ENCODE peak calls at places on chromosomes 6 and 20, in nine cellular contexts. R, I, W, B, Z, D, J, C and Y are unnamed samples.

GRCh38 chr6:170026272-170027110 is 264.4 kb downstream of the DLL1 start:
- ATAC-seq in R (no peak), I (peak; percentile 82), W (no peak), B (no peak), Z (peak; percentile 86), D (peak; percentile 93), J (no peak), C (peak; percentile 65), Y (no peak)

GRCh38 chr20:4443016-4443415 is 278.7 kb upstream of the PRND start:
- ATAC-seq in R (no peak), I (no peak), W (no peak), B (no peak), Z (no peak), D (no peak), J (no peak), C (no peak), Y (no peak)

GRCh38 chr6:166658115-166658791 is 31.2 kb upstream of the RPS6KA2 start:
- ATAC-seq in R (no peak), I (no peak), W (no peak), B (peak; percentile 12), Z (no peak), D (no peak), J (no peak), C (no peak), Y (no peak)

GRCh38 chr6:112149719-112150263 is 62.4 kb downstream of the FAM229B start:
- ATAC-seq in R (peak; percentile 83), I (peak; percentile 77), W (peak; percentile 72), B (no peak), Z (no peak), D (peak; percentile 52), J (no peak), C (no peak), Y (peak; percentile 74)

GRCh38 chr6:161236091-161236633 is 37.7 kb downstream of the AGPAT4 start:
- ATAC-seq in R (no peak), I (no peak), W (no peak), B (no peak), Z (no peak), D (no peak), J (no peak), C (no peak), Y (no peak)

GRCh38 chr6:38244873-38245272 is 394.9 kb downstream of the BTBD9 start:
- ATAC-seq in R (no peak), I (no peak), W (peak; percentile 58), B (no peak), Z (no peak), D (no peak), J (no peak), C (no peak), Y (no peak)

GRCh38 chr6:1479095-1479494 is 89.7 kb downstream of the FOXF2 start:
- ATAC-seq in R (no peak), I (no peak), W (peak; percentile 49), B (no peak), Z (no peak), D (no peak), J (no peak), C (no peak), Y (peak; percentile 65)

GRCh38 chr6:111997863-111998191 is 56.1 kb upstream of the CCN6 start:
- ATAC-seq in R (no peak), I (no peak), W (peak; percentile 63), B (no peak), Z (no peak), D (peak; percentile 38), J (no peak), C (no peak), Y (peak; percentile 81)

GRCh38 chr6:129416337-129416990 is 293.5 kb downstream of the ARHGAP18 start:
- ATAC-seq in R (no peak), I (peak; percentile 65), W (peak; percentile 80), B (peak; percentile 53), Z (no peak), D (no peak), J (peak; percentile 32), C (peak; percentile 49), Y (peak; percentile 36)

GRCh38 chr20:22455259-22455658 is 129.1 kb downstream of the FOXA2 start:
- ATAC-seq in R (no peak), I (no peak), W (no peak), B (no peak), Z (no peak), D (no peak), J (no peak), C (no peak), Y (no peak)

GRCh38 chr20:17610566-17611289 is 40.9 kb downstream of the DSTN start:
- ATAC-seq in R (peak; percentile 9), I (no peak), W (peak; percentile 4), B (peak; percentile 2), Z (no peak), D (peak; percentile 9), J (no peak), C (peak; percentile 1), Y (peak; percentile 5)

GRCh38 chr20:17611290-17611539 is 41.3 kb downstream of the DSTN start:
- ATAC-seq in R (peak; percentile 24), I (peak; percentile 54), W (peak; percentile 9), B (peak; percentile 76), Z (peak; percentile 81), D (peak; percentile 61), J (peak; percentile 82), C (peak; percentile 60), Y (peak; percentile 11)

GRCh38 chr20:17612287-17612974 is 42.6 kb downstream of the DSTN start:
- ATAC-seq in R (peak; percentile 6), I (peak; percentile 67), W (peak; percentile 20), B (peak; percentile 10), Z (peak; percentile 7), D (peak; percentile 9), J (no peak), C (peak; percentile 3), Y (peak; percentile 38)

GRCh38 chr20:17612975-17613327 is 43.1 kb downstream of the DSTN start:
- ATAC-seq in R (no peak), I (no peak), W (no peak), B (peak; percentile 0), Z (no peak), D (no peak), J (no peak), C (no peak), Y (no peak)

GRCh38 chr20:17611540-17612286 is 41.8 kb downstream of the DSTN start:
- ATAC-seq in R (peak; percentile 8), I (peak; percentile 24), W (peak; percentile 3), B (peak; percentile 14), Z (peak; percentile 26), D (peak; percentile 24), J (no peak), C (peak; percentile 7), Y (peak; percentile 4)
- H3K4me3 ChIP-seq in R (no peak overlapping the region), I (no peak overlapping the region), W (no peak overlapping the region), B (no peak overlapping the region), Z (no peak overlapping the region), D (no peak overlapping the region), J (no peak overlapping the region), C (no peak overlapping the region), Y (no peak overlapping the region)

DNA sequence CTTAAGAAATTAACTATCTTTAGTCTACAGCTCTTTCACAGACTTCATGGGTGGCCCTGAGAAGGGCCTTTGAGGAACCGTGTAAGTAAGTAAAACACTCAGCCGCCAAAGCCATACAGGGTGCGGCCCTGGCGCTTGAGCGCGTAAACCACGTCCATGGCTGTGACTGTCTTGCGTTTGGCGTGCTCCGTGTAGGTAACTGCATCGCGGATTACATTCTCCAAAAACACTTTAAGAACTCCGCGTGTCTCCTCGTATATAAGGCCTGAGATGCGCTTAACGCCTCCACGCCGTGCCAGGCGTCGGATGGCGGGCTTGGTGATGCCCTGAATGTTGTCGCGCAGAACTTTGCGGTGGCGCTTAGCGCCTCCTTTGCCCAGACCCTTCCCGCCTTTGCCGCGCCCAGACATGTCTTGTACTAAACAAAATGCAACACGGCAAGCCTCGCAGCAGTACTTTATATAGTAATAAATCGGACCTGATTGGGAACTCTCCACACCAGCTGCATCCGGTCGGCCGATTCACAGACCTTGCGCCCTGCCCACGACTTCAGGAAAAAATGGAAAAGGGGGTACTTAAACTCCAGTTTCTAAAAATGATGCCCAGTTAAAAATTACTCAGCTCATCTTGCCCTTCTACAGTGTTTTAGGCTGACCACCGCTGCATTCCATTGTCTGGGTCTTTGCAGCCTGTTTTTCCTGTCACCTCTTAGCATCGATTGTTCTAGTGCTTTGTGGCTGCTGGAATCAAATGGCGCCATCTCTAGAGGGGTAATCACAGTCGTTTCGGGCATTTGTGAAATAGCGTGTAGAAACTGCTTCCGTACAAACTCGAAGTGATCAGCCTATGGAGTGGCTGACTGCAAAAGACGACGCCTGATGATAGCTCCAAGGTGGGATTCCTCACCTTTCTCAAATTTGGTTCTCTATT is 38.8 kb downstream of the OR2B2 start:
- ATAC-seq in R (peak; percentile 56), I (peak; percentile 85), W (peak; percentile 65), B (no peak), Z (no peak), D (peak; percentile 21), J (no peak), C (peak; percentile 65), Y (peak; percentile 46)
- TF ChIP-seq POLR2A in R (peak; percentile 92), I (peak; percentile 40), W (no peak), B (no peak), Z (no peak), D (no peak), J (no peak), C (peak; percentile 77), Y (peak; percentile 37)

GRCh38 chr6:27208042-27208441 is 39.5 kb upstream of the PRSS16 start:
- ATAC-seq in R (no peak), I (no peak), W (no peak), B (no peak), Z (no peak), D (no peak), J (no peak), C (no peak), Y (no peak)

GRCh38 chr6:27209167-27209566 is 38.3 kb upstream of the PRSS16 start:
- ATAC-seq in R (no peak), I (no peak), W (no peak), B (no peak), Z (no peak), D (no peak), J (no peak), C (no peak), Y (no peak)

GRCh38 chr6:27209659-27210269 is 37.7 kb upstream of the PRSS16 start:
- ATAC-seq in R (no peak), I (no peak), W (no peak), B (no peak), Z (peak; percentile 40), D (no peak), J (peak; percentile 63), C (no peak), Y (no peak)

GRCh38 chr6:27205375-27206278 is 41.9 kb upstream of the PRSS16 start:
- ATAC-seq in R (peak; percentile 86), I (no peak), W (no peak), B (no peak), Z (no peak), D (no peak), J (peak; percentile 80), C (no peak), Y (no peak)

DNA sequence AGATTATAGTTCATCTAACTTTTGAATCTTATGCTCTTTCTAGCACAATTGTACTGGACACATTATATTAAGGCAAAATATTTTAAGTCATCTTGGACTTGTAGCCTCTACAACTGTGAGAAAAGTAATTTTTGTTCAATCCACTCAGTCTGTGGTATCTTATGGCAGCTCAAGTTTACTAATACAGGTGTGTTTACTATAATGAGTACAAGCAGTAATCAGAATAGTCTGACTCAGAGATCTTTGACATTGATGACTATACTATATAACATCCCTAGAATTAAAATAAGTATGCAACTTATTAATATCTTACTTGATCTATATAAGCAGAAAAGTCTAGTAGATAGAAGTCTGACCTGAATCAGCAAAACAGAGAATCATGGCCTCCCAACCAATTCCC is 40.7 kb upstream of the PRSS16 start:
- ATAC-seq in R (no peak), I (no peak), W (no peak), B (no peak), Z (no peak), D (no peak), J (no peak), C (no peak), Y (no peak)
- H3K27me3 ChIP-seq in R (peaks cover 4% of the 10 kb centered on the region), I (no peaks in the 10 kb centered on the region), W (peaks cover 82% of the 10 kb centered on the region), B (peaks cover 11% of the 10 kb centered on the region), Z (no peaks in the 10 kb centered on the region), D (peaks cover 10% of the 10 kb centered on the region), J (no peaks in the 10 kb centered on the region), C (peaks cover 4% of the 10 kb centered on the region), Y (peaks cover 82% of the 10 kb centered on the region)

GRCh38 chr20:49747707-49748524 is 34.2 kb upstream of the B4GALT5 start:
- ATAC-seq in R (peak; percentile 86), I (peak; percentile 78), W (peak; percentile 99), B (peak; percentile 66), Z (peak; percentile 40), D (peak; percentile 80), J (peak; percentile 75), C (peak; percentile 97), Y (peak; percentile 95)
- H3K4me3 ChIP-seq in R (no peak overlapping the region), I (no peak overlapping the region), W (no peak overlapping the region), B (peak overlapping the region; percentile 4), Z (no peak overlapping the region), D (no peak overlapping the region), J (no peak overlapping the region), C (no peak overlapping the region), Y (no peak overlapping the region)